ENCODE peak calls at places on chromosomes 16 and 17, in eight cellular contexts. R, I, V, K, W, G, O and J are unnamed samples.

GRCh38 chr17:79563237-79564013 is 47.4 kb downstream of the RBFOX3 start:
- DNase-seq in R (no peak), I (no peak), V (no peak), K (no peak), W (no peak), G (no peak), O (no peak), J (no peak)

GRCh38 chr16:88956546-88957455 is 20.2 kb downstream of the CBFA2T3 start:
- DNase-seq in R (no peak), I (no peak), V (no peak), K (no peak), W (no peak), G (peak; percentile 13), O (no peak), J (no peak)

GRCh38 chr17:60745544-60745943 is 67.9 kb downstream of the BCAS3 start:
- DNase-seq in R (no peak), I (no peak), V (no peak), K (no peak), W (no peak), G (no peak), O (no peak), J (no peak)

GRCh38 chr16:24689128-24689527 is 40.3 kb upstream of the TNRC6A start:
- DNase-seq in R (peak; percentile 10), I (no peak), V (peak; percentile 38), K (no peak), W (no peak), G (no peak), O (no peak), J (no peak)

GRCh38 chr17:14337596-14338079 is 36.8 kb downstream of the HS3ST3B1 start:
- DNase-seq in R (no peak), I (no peak), V (no peak), K (no peak), W (no peak), G (no peak), O (no peak), J (no peak)

GRCh38 chr17:8160741-8161221 is 2.0 kb downstream of the VAMP2 start:
- DNase-seq in R (no peak), I (no peak), V (no peak), K (no peak), W (no peak), G (no peak), O (no peak), J (no peak)

GRCh38 chr17:57834146-57834741 is 15.6 kb downstream of the MRPS23 start:
- DNase-seq in R (peak; percentile 72), I (no peak), V (no peak), K (peak; percentile 25), W (peak; percentile 64), G (peak; percentile 37), O (no peak), J (no peak)

GRCh38 chr17:67931227-67931626 is 65.0 kb downstream of the C17orf58 start:
- DNase-seq in R (no peak), I (no peak), V (no peak), K (no peak), W (no peak), G (no peak), O (no peak), J (no peak)

GRCh38 chr17:49093131-49093530 is 39.4 kb upstream of the B4GALNT2 start:
- DNase-seq in R (no peak), I (no peak), V (no peak), K (no peak), W (no peak), G (no peak), O (no peak), J (no peak)

GRCh38 chr17:41140360-41141132 is at the start of gene KRTAP4-6:
- DNase-seq in R (no peak), I (no peak), V (no peak), K (no peak), W (no peak), G (no peak), O (no peak), J (no peak)

GRCh38 chr17:4313482-4314114 is 49.8 kb upstream of the ANKFY1 start:
- DNase-seq in R (no peak), I (no peak), V (no peak), K (no peak), W (no peak), G (no peak), O (no peak), J (no peak)

GRCh38 chr16:71933913-71934696 is 38.8 kb downstream of the IST1 start:
- DNase-seq in R (no peak), I (no peak), V (no peak), K (no peak), W (no peak), G (no peak), O (no peak), J (no peak)

GRCh38 chr16:53836680-53837079 is 132.7 kb downstream of the FTO start:
- DNase-seq in R (no peak), I (no peak), V (no peak), K (no peak), W (no peak), G (no peak), O (no peak), J (no peak)

GRCh38 chr17:78692460-78693010 is 89.5 kb downstream of the CYTH1 start:
- DNase-seq in R (no peak), I (no peak), V (no peak), K (no peak), W (no peak), G (no peak), O (no peak), J (no peak)

GRCh38 chr17:80921159-80921558 is 70.5 kb upstream of the CHMP6 start:
- DNase-seq in R (no peak), I (no peak), V (no peak), K (no peak), W (no peak), G (no peak), O (no peak), J (no peak)

GRCh38 chr17:81566461-81567126 is 14.4 kb upstream of the FAAP100 start:
- DNase-seq in R (peak; percentile 36), I (no peak), V (no peak), K (no peak), W (peak; percentile 61), G (peak; percentile 86), O (peak; percentile 92), J (no peak)

GRCh38 chr16:46673320-46674013 is 15.5 kb downstream of the VPS35 start:
- DNase-seq in R (peak; percentile 27), I (peak; percentile 15), V (peak; percentile 83), K (no peak), W (no peak), G (peak; percentile 59), O (no peak), J (peak; percentile 45)

GRCh38 chr17:29175349-29175748 is 4.8 kb downstream of the MYO18A start:
- DNase-seq in R (no peak), I (no peak), V (no peak), K (peak; percentile 10), W (no peak), G (no peak), O (no peak), J (no peak)

GRCh38 chr16:68778551-68779231 is 41.6 kb downstream of the CDH1 start:
- DNase-seq in R (peak; percentile 74), I (no peak), V (peak; percentile 15), K (no peak), W (no peak), G (peak; percentile 19), O (no peak), J (no peak)

GRCh38 chr17:887842-888214 is 91.7 kb downstream of the NXN start:
- DNase-seq in R (no peak), I (no peak), V (no peak), K (no peak), W (no peak), G (no peak), O (no peak), J (no peak)

GRCh38 chr17:78979780-78980623 is at the start of gene LGALS3BP:
- DNase-seq in R (peak; percentile 81), I (no peak), V (peak; percentile 78), K (peak; percentile 72), W (peak; percentile 77), G (peak; percentile 98), O (no peak), J (peak; percentile 81)

GRCh38 chr17:45812102-45812501 is 28.0 kb downstream of the CRHR1 start:
- DNase-seq in R (no peak), I (no peak), V (no peak), K (no peak), W (no peak), G (peak; percentile 38), O (no peak), J (no peak)